ENCODE peak calls at places on chromosomes 1 and 21, in seven cellular contexts. C is SK-N-SH, V is mammary epithelial cell, G is GM12878, E is neural progenitor cell, L is trophoblast cell, P is mesendoderm. B is an unnamed sample.
A peak's percentile ranks its signal among the peaks of the same experiment; 100 is the strongest.

GRCh38 chr1:16226495-16227179 is 10.3 kb downstream of the CPLANE2 start:
- DNase-seq in E (peak; percentile 70), L (peak; percentile 71), C (no peak), P (peak; percentile 87), G (no peak), V (no peak), B (peak; percentile 97)

GRCh38 chr1:89381617-89382016 is 17.8 kb downstream of the GBP6 start:
- DNase-seq in G (no peak), L (no peak), C (no peak), P (peak; percentile 19), V (no peak), E (no peak), B (peak; percentile 51)

GRCh38 chr1:203425668-203425999 is 50.0 kb upstream of the PRELP start:
- DNase-seq in E (no peak), C (no peak), P (no peak), L (no peak), V (no peak), G (no peak), B (no peak)

GRCh38 chr1:81073580-81073979 is 727.2 kb upstream of the ADGRL2 start:
- DNase-seq in E (no peak), C (no peak), V (no peak), G (no peak), L (no peak), P (no peak), B (no peak)

GRCh38 chr1:111747282-111747734 is 8.1 kb upstream of the INKA2 start:
- DNase-seq in E (peak; percentile 70), L (peak; percentile 91), G (no peak), P (peak; percentile 92), V (peak; percentile 65), C (peak; percentile 61), B (peak; percentile 87)

GRCh38 chr1:63739452-63739851 is 34.4 kb upstream of the ROR1 start:
- DNase-seq in G (no peak), C (no peak), P (peak; percentile 46), L (no peak), V (peak; percentile 37), E (no peak), B (peak; percentile 60)

GRCh38 chr1:51575406-51576084 is 41.3 kb upstream of the OSBPL9 start:
- DNase-seq in L (no peak), P (no peak), V (no peak), G (no peak), C (no peak), E (no peak), B (no peak)

GRCh38 chr1:203186091-203186445 is 436 bp downstream of the CHI3L1 start:
- DNase-seq in P (no peak), V (no peak), G (no peak), L (no peak), C (no peak), E (no peak), B (no peak)

GRCh38 chr1:17603091-17603841 is 63.8 kb downstream of the ARHGEF10L start:
- DNase-seq in E (no peak), V (no peak), G (no peak), L (no peak), P (no peak), C (peak; percentile 85), B (no peak)

GRCh38 chr1:6248798-6249731 is 5.1 kb downstream of the HES3 start:
- DNase-seq in P (no peak), C (no peak), G (no peak), E (peak; percentile 77), L (no peak), V (no peak), B (peak; percentile 75)

GRCh38 chr1:63902844-63903589 is 129.2 kb downstream of the ROR1 start:
- DNase-seq in C (no peak), G (no peak), V (no peak), L (no peak), P (no peak), E (no peak), B (no peak)

GRCh38 chr1:218211241-218211640 is 73.9 kb upstream of the RRP15 start:
- DNase-seq in C (no peak), P (no peak), G (no peak), E (no peak), V (peak; percentile 3), L (peak; percentile 46), B (no peak)

GRCh38 chr1:218217040-218217439 is 68.1 kb upstream of the RRP15 start:
- DNase-seq in V (no peak), G (no peak), E (no peak), P (peak; percentile 1), C (no peak), L (no peak), B (no peak)
- H3K4me1 ChIP-seq in V (no peaks in the 10 kb centered on the region), G (no peaks in the 10 kb centered on the region), E (peaks cover 13% of the 10 kb centered on the region), P (no peaks in the 10 kb centered on the region), C (no peaks in the 10 kb centered on the region), L (no peaks in the 10 kb centered on the region), B (no peaks in the 10 kb centered on the region)

GRCh38 chr1:41833519-41834000 is 85.2 kb downstream of the HIVEP3 start:
- DNase-seq in V (no peak), P (no peak), E (no peak), G (no peak), L (no peak), C (no peak), B (peak; percentile 67)
- H3K9ac ChIP-seq in V (no peak overlapping the region), P (no peak overlapping the region), E (no peak overlapping the region), G (no peak overlapping the region), L (no peak overlapping the region), C (no peak overlapping the region), B (no peak overlapping the region)

GRCh38 chr1:101483982-101484381 is 247.2 kb downstream of the S1PR1 start:
- DNase-seq in L (no peak), V (no peak), C (peak; percentile 3), G (no peak), E (no peak), P (no peak), B (no peak)

GRCh38 chr1:101482306-101482705 is 245.5 kb downstream of the S1PR1 start:
- DNase-seq in V (no peak), G (no peak), P (no peak), E (no peak), C (no peak), L (no peak), B (no peak)

GRCh38 chr1:101479945-101480344 is 243.1 kb downstream of the S1PR1 start:
- DNase-seq in V (no peak), G (no peak), E (no peak), L (no peak), C (no peak), P (no peak), B (no peak)

GRCh38 chr1:101484896-101485412 is 248.1 kb downstream of the S1PR1 start:
- DNase-seq in P (no peak), C (no peak), L (no peak), G (no peak), V (no peak), E (no peak), B (no peak)

DNA sequence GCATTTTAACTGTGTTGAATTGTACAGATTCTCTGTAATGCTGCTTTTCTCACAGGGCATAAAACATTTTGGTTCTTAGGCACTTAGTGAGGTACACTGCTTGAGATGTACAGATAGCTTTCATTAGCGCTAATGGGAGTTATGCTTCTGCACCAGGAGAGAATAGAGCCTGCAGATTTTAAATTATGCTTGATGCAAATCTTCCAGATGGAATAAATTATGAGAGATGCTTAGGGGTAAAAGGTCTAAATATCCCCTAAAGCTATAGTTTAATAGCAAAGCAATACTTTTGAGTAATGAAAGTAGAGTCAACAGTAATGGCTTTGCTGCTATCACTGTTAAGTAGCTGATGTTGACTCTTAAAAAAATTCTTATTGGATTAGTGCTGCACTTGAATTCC is 248.9 kb downstream of the S1PR1 start:
- DNase-seq in G (no peak), E (no peak), P (no peak), V (no peak), L (no peak), C (peak; percentile 28), B (no peak)
- H3K4me1 ChIP-seq in G (no peaks in the 10 kb centered on the region), E (peaks cover 4% of the 10 kb centered on the region), P (no peaks in the 10 kb centered on the region), V (no peaks in the 10 kb centered on the region), L (peaks cover 2% of the 10 kb centered on the region), C (peaks cover 24% of the 10 kb centered on the region), B (peaks cover 14% of the 10 kb centered on the region)

GRCh38 chr21:17921579-17922530 is 102.7 kb upstream of the C21orf91 start:
- DNase-seq in V (peak; percentile 97), G (no peak), L (peak; percentile 30), C (peak; percentile 19), E (no peak), P (peak; percentile 14), B (no peak)
- H3K9ac ChIP-seq in V (no peak overlapping the region), G (no peak overlapping the region), L (no peak overlapping the region), C (no peak overlapping the region), E (no peak overlapping the region), P (no peak overlapping the region), B (no peak overlapping the region)

GRCh38 chr1:53727461-53727860 is 11.5 kb downstream of the GLIS1 start:
- DNase-seq in P (no peak), E (no peak), L (no peak), V (no peak), C (no peak), G (no peak), B (no peak)
- H3K4me1 ChIP-seq in P (peaks cover 2% of the 10 kb centered on the region), E (no peaks in the 10 kb centered on the region), L (no peaks in the 10 kb centered on the region), V (no peaks in the 10 kb centered on the region), C (no peaks in the 10 kb centered on the region), G (no peaks in the 10 kb centered on the region), B (no peaks in the 10 kb centered on the region)

GRCh38 chr1:243924188-243924587 is 74.1 kb upstream of the AKT3 start:
- DNase-seq in P (peak; percentile 92), L (peak; percentile 94), G (no peak), E (no peak), C (no peak), V (peak; percentile 50), B (no peak)
- H3K9ac ChIP-seq in P (peak overlapping the region; percentile 7), L (no peak overlapping the region), G (no peak overlapping the region), E (no peak overlapping the region), C (peak overlapping the region; percentile 30), V (no peak overlapping the region), B (no peak overlapping the region)

B was measured in endodermal cell.